ENCODE peak calls at places on chromosomes 7 and 10, in four cellular contexts. J, E, C and B are unnamed samples.

GRCh38 chr7:36475371-36475770 is 85.7 kb downstream of the ANLN start:
- DNase-seq in E (no peak), C (no peak), J (no peak), B (peak)

GRCh38 chr10:69316313-69317059 is 38.2 kb downstream of the HK1 start:
- DNase-seq in J (no peak), E (no peak), C (no peak), B (no peak)

GRCh38 chr7:8130663-8131062 is 131.3 kb downstream of the ICA1 start:
- DNase-seq in E (no peak), C (no peak), J (no peak), B (no peak)

GRCh38 chr10:69869291-69869841 is 67.7 kb downstream of the COL13A1 start:
- DNase-seq in C (no peak), J (no peak), E (no peak), B (no peak)

GRCh38 chr7:147997636-147998035 is 592.9 kb upstream of the C7orf33 start:
- DNase-seq in E (no peak), C (no peak), J (no peak), B (no peak)

GRCh38 chr10:118977864-118978263 is 51.6 kb upstream of the NANOS1 start:
- DNase-seq in J (no peak), E (no peak), C (no peak), B (no peak)

GRCh38 chr7:55409474-55410225 is 44.5 kb downstream of the LANCL2 start:
- DNase-seq in C (no peak), J (no peak), E (no peak), B (peak)

GRCh38 chr10:70621497-70622078 is 19.0 kb upstream of the PRF1 start:
- DNase-seq in J (no peak), C (no peak), E (no peak), B (no peak)